ENCODE peak calls at places on chromosomes 5 and 9, in seven cellular contexts. Z, P, S, R, D, L and A are unnamed samples.

GRCh38 chr5:164362021-164362420 is 856.6 kb downstream of the MAT2B start:
- DNase-seq in P (no peak), L (no peak), R (no peak), Z (no peak), S (no peak), D (no peak), A (no peak)

GRCh38 chr5:159031513-159031912 is 68.2 kb downstream of the EBF1 start:
- DNase-seq in P (peak), Z (peak), R (peak), D (no peak), S (no peak), L (no peak), A (no peak)

GRCh38 chr9:135468866-135469521 is 10.6 kb upstream of the PPP1R26 start:
- DNase-seq in D (no peak), S (no peak), Z (no peak), L (no peak), R (peak), P (peak), A (no peak)

GRCh38 chr5:142253938-142254895 is 70.6 kb downstream of the SPRY4 start:
- DNase-seq in Z (peak), L (no peak), S (peak), D (no peak), P (peak), R (no peak), A (no peak)

GRCh38 chr9:81717747-81718077 is 28.4 kb upstream of the TLE1 start:
- DNase-seq in R (no peak), D (no peak), L (no peak), S (no peak), P (no peak), Z (no peak), A (no peak)

GRCh38 chr5:33679791-33680190 is 212.0 kb downstream of the ADAMTS12 start:
- DNase-seq in L (no peak), P (peak), R (peak), S (peak), D (no peak), Z (no peak), A (no peak)

GRCh38 chr5:34858798-34859197 is 19.8 kb downstream of the TTC23L start:
- DNase-seq in Z (no peak), D (no peak), R (peak), S (no peak), L (no peak), P (no peak), A (no peak)

GRCh38 chr9:109117856-109118801 is 1.6 kb downstream of the TMEM245 start:
- DNase-seq in Z (peak), L (no peak), P (peak), D (no peak), R (peak), S (peak), A (no peak)

GRCh38 chr5:66807743-66808142 is 211.6 kb downstream of the MAST4 start:
- DNase-seq in D (no peak), S (peak), R (peak), Z (peak), P (peak), L (no peak), A (no peak)

GRCh38 chr5:161093105-161093504 is 241.1 kb upstream of the ATP10B start:
- DNase-seq in R (no peak), P (no peak), L (no peak), D (no peak), S (peak), Z (no peak), A (no peak)

GRCh38 chr5:56840597-56840996 is 25.2 kb downstream of the MAP3K1 start:
- DNase-seq in Z (no peak), P (no peak), D (no peak), R (no peak), S (no peak), L (no peak), A (peak)

GRCh38 chr5:113427871-113428574 is 6.8 kb downstream of the TSSK1B start:
- DNase-seq in S (no peak), D (no peak), R (no peak), P (no peak), L (no peak), Z (no peak), A (no peak)

GRCh38 chr9:127123239-127123935 is 952 bp upstream of the ANGPTL2 start:
- DNase-seq in D (no peak), L (no peak), R (no peak), Z (no peak), P (no peak), S (no peak), A (no peak)

GRCh38 chr9:85322592-85322991 is 419.2 kb downstream of the AGTPBP1 start:
- DNase-seq in L (no peak), D (no peak), P (no peak), Z (no peak), R (no peak), S (no peak), A (no peak)

GRCh38 chr5:171418982-171419662 is at the start of gene FGF18:
- DNase-seq in Z (peak), L (no peak), S (peak), R (peak), P (peak), D (peak), A (peak)

GRCh38 chr5:95620870-95621838 is 1.3 kb downstream of the GPR150 start:
- DNase-seq in R (no peak), D (peak), P (no peak), Z (no peak), L (no peak), S (peak), A (no peak)

GRCh38 chr9:93827545-93828330 is 127.4 kb downstream of the BARX1 start:
- DNase-seq in S (peak), Z (no peak), P (peak), L (peak), R (peak), D (peak), A (no peak)

GRCh38 chr5:114391321-114391720 is 29.5 kb downstream of the KCNN2 start:
- DNase-seq in S (no peak), Z (no peak), R (peak), P (peak), L (no peak), D (no peak), A (no peak)

GRCh38 chr5:140284013-140284412 is 18.9 kb downstream of the PFDN1 start:
- DNase-seq in Z (no peak), L (no peak), S (no peak), D (no peak), R (no peak), P (no peak), A (no peak)

GRCh38 chr5:124156408-124157027 is 589.9 kb downstream of the ZNF608 start:
- DNase-seq in D (no peak), S (no peak), P (peak), R (peak), L (no peak), Z (peak), A (no peak)

GRCh38 chr5:139863361-139863760 is 67.8 kb downstream of the PSD2 start:
- DNase-seq in R (no peak), S (peak), P (no peak), L (peak), D (no peak), Z (no peak), A (no peak)

GRCh38 chr5:41115281-41115680 is 44.1 kb upstream of the MROH2B start:
- DNase-seq in R (peak), L (no peak), P (peak), S (peak), Z (no peak), D (no peak), A (no peak)

GRCh38 chr5:7813007-7813406 is 37.9 kb downstream of the CFAP90 start:
- DNase-seq in P (no peak), Z (no peak), L (no peak), R (no peak), S (no peak), D (no peak), A (no peak)

GRCh38 chr5:111494350-111494999 is 17.9 kb downstream of the STARD4 start:
- DNase-seq in D (no peak), R (no peak), P (peak), Z (no peak), L (no peak), S (no peak), A (no peak)

GRCh38 chr5:10556331-10556807 is 7.5 kb upstream of the ANKRD33B start:
- DNase-seq in Z (peak), L (no peak), S (peak), R (peak), D (no peak), P (peak), A (no peak)

GRCh38 chr5:173696216-173696615 is 79.8 kb upstream of the BOD1 start:
- DNase-seq in R (no peak), L (no peak), Z (no peak), P (no peak), D (no peak), S (no peak), A (no peak)